ENCODE peak calls at places on chromosomes 6 and 20, in six cellular contexts. M, U, F, J, G and Z are unnamed samples.

GRCh38 chr6:112694986-112695385 is 347.9 kb downstream of the RFPL4B start:
- DNase-seq in M (no peak), U (no peak), F (no peak), J (no peak), G (no peak), Z (no peak)

GRCh38 chr20:24049081-24049480 is 60.5 kb upstream of the GGTLC1 start:
- DNase-seq in M (no peak), U (no peak), F (no peak), J (no peak), G (no peak), Z (no peak)

GRCh38 chr6:71190809-71191208 is 97.8 kb upstream of the OGFRL1 start:
- DNase-seq in M (peak), U (no peak), F (no peak), J (no peak), G (no peak), Z (no peak)

GRCh38 chr6:6546318-6547110 is 42.0 kb upstream of the LY86 start:
- DNase-seq in M (no peak), U (no peak), F (no peak), J (peak), G (peak), Z (peak)

GRCh38 chr6:44642870-44643522 is 255.5 kb downstream of the CDC5L start:
- DNase-seq in M (no peak), U (no peak), F (peak), J (no peak), G (no peak), Z (no peak)

GRCh38 chr6:26366504-26366903 is 1.5 kb downstream of the BTN3A2 start:
- DNase-seq in M (no peak), U (no peak), F (no peak), J (no peak), G (no peak), Z (no peak)

GRCh38 chr6:90584636-90585255 is 2.1 kb downstream of the MAP3K7 start:
- DNase-seq in M (no peak), U (no peak), F (no peak), J (no peak), G (no peak), Z (no peak)

GRCh38 chr6:161394437-161394836 is 120.6 kb upstream of the AGPAT4 start:
- DNase-seq in M (no peak), U (no peak), F (no peak), J (no peak), G (no peak), Z (no peak)

GRCh38 chr6:57177545-57178225 is 5.6 kb downstream of the BAG2 start:
- DNase-seq in M (no peak), U (no peak), F (no peak), J (no peak), G (no peak), Z (no peak)

GRCh38 chr20:45967551-45968080 is 4.4 kb downstream of the ZNF335 start:
- DNase-seq in M (no peak), U (no peak), F (no peak), J (no peak), G (no peak), Z (no peak)

GRCh38 chr6:31971279-31971992 is 502 bp downstream of the DXO start:
- DNase-seq in M (no peak), U (no peak), F (no peak), J (no peak), G (peak), Z (peak)

GRCh38 chr20:327041-327945 is 1.9 kb downstream of the SOX12 start:
- DNase-seq in M (peak), U (peak), F (peak), J (peak), G (peak), Z (peak)
- TF ChIP-seq POLR2A in M (no peak), U (peak), F (peak), J (peak), G (no peak), Z (peak)

DNA sequence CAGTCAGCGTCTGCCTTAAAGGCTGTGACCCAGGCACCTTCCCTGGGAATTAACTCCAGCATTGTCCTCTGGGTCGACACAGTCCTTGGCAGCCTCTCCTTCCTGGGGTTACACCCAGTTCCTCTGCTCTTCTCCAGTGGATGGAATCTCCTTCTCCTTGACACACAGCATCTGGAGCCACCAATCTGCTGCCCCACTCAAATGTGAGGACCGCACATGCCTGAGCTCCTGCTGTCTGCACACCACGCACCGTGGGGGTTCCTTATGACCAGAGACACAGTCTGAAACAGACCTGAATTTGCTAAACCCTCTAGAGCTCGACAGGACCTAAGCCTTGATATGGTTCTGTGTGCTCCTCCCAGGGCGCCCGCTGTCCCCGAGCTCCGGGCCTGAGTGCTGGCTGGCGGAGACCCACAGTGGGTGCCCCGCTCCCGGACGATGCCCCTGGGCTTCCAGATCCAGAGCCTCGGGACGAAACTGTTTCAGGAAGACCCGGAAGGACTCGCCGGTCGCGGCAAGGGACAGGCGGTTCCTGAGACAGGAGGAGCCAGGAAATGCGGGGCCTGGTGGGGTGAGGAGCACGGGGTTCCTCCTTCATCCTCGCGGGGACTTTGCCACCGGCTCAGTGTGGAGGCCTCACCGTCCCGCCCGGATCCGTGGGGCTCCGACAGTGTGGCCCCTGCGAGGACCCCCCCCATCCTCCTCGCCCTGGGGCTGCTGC is 2.5 kb upstream of the RAET1G start:
- DNase-seq in M (no peak), U (no peak), F (no peak), J (no peak), G (peak), Z (no peak)
- TF ChIP-seq TAF1 in M (no peak), U (no peak), F (no peak), J (no peak), G (no peak), Z (no peak)

GRCh38 chr20:380763-381580 is 412 bp downstream of the TRIB3 start:
- DNase-seq in M (peak), U (no peak), F (peak), J (peak), G (peak), Z (peak)

GRCh38 chr20:383889-384288 is 3.3 kb downstream of the TRIB3 start:
- DNase-seq in M (no peak), U (no peak), F (no peak), J (no peak), G (no peak), Z (no peak)

GRCh38 chr20:384723-385122 is 4.2 kb downstream of the TRIB3 start:
- DNase-seq in M (no peak), U (no peak), F (no peak), J (no peak), G (no peak), Z (no peak)

GRCh38 chr20:381581-382290 is 1.2 kb downstream of the TRIB3 start:
- DNase-seq in M (peak), U (peak), F (peak), J (peak), G (peak), Z (peak)

DNA sequence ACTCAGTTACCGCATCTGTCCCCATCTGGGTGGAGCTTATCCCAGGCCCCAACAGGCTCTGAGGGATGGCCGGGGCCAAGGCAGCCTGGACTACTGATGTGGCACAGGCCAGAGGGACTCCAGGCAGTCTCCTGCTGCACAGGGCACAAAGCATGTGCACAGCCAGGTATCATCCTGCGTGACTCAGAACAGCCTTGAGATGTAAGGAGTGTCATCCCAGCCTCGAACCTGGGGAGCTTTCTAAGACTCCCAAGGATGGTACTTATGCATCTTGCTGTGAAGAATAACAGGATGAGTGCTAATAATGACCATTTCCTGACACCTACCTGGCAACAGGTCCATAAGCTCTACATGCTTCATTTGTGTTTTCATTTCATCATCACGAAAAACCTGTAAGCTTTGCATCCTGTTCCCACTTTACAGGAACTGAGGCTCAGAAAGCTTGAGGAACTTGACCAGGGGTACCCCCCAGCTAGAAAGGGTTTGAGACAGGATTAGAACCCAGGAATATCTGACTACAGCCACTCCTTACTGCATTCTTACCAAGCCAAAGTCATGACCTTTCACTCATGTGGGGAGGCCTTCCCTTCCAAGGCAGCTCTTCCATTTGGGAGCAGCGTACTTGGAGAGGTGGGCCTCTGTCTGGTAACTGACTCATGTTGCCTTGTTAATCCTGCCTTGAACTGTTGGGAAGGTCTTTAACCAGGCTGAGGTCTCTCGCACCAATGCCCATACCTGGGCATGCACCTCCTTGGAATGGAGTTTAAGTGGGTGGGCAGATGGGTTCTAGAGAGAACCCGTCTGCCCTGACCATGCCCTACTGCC is 1.9 kb downstream of the TRIB3 start:
- DNase-seq in M (no peak), U (no peak), F (peak), J (no peak), G (no peak), Z (no peak)
- TF ChIP-seq POLR2A in M (no peak), U (no peak), F (peak), J (no peak), G (no peak), Z (no peak)

DNA sequence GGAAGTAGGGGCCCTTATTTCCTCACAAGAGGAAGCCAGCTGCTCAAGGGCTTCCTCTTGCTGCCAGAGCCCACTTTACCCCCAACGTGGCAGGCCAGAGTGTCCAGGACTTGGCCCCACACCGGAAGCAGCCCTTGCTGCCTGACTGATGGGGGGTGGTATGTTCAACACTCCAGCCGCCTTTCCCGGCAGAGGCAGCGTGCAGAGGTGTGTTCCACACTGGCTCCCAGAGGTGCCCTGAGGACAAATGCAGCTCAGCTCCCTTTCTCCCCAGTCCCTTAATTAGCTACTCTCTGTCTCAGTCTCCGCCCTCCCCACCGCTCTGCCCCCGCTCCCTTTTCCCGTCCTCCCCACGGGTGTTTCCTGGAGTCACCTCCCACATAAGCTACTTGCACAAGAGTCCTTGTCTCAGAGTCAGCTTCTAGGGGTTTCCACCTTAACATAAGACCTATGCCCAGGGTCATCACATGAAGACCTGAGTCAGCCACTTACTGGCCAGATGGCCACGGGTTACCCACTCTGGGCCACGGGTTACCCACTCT is 61.7 kb upstream of the SHLD1 start:
- DNase-seq in M (no peak), U (no peak), F (no peak), J (no peak), G (no peak), Z (no peak)
- TF ChIP-seq TAF1 in M (no peak), U (no peak), F (no peak), J (no peak), G (no peak), Z (no peak)

GRCh38 chr20:34925981-34926380 is 29.6 kb downstream of the GSS start:
- DNase-seq in M (no peak), U (no peak), F (no peak), J (no peak), G (no peak), Z (no peak)
- TF ChIP-seq POLR2A in M (no peak), U (no peak), F (no peak), J (no peak), G (no peak), Z (no peak)

GRCh38 chr6:79810878-79811277 is 136.5 kb downstream of the ELOVL4 start:
- DNase-seq in M (no peak), U (no peak), F (no peak), J (no peak), G (no peak), Z (no peak)

GRCh38 chr6:79813143-79813542 is 134.2 kb downstream of the ELOVL4 start:
- DNase-seq in M (no peak), U (no peak), F (no peak), J (no peak), G (no peak), Z (no peak)

GRCh38 chr6:79812195-79812594 is 135.2 kb downstream of the ELOVL4 start:
- DNase-seq in M (no peak), U (no peak), F (no peak), J (no peak), G (no peak), Z (no peak)

GRCh38 chr6:79808846-79809245 is 138.5 kb downstream of the ELOVL4 start:
- DNase-seq in M (no peak), U (no peak), F (no peak), J (no peak), G (no peak), Z (no peak)

GRCh38 chr6:79810153-79810806 is 137.1 kb downstream of the ELOVL4 start:
- DNase-seq in M (no peak), U (no peak), F (no peak), J (no peak), G (no peak), Z (no peak)
- TF ChIP-seq TAF1 in M (no peak), U (no peak), F (no peak), J (no peak), G (no peak), Z (no peak)

DNA sequence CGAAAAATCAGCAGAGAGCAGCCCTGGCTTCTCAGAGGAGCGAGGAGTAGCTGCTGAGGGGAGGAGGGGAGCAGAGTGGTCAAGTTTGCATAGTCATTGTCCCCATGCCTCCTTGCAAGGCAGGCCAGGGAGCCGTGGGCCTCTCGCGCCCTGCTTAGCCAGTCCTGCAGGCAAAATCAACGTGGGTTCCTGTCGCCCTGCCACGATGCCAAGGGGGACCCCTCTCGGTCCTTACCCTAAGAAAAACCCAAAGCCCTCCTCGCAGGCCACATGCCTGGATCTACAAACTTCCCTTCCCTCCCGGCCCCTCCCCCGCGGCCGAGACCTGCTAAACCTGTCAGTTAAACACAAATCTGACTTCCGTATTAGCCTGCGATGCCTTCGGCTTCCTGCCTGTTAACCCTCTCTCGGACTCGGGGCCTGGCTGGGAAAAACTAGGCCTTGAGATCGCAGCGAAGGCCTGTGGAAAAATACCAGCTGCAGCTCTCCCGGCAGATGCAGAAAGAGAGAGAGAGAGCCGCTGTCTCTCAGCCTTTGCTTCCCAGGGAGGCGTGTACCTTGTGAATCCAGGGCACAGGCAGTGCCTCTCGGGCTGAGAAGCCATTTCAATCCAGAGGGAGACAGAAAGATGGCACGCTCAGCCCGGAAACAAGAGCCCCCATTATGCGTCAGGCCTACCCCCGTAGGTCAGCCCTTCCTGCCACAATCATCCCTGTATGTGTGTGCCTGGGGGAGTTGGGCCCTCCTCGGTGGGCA is 975 bp upstream of the ZMYND8 start:
- DNase-seq in M (peak), U (no peak), F (peak), J (peak), G (peak), Z (peak)
- TF ChIP-seq POLR2A in M (peak), U (peak), F (peak), J (peak), G (peak), Z (peak)

DNA sequence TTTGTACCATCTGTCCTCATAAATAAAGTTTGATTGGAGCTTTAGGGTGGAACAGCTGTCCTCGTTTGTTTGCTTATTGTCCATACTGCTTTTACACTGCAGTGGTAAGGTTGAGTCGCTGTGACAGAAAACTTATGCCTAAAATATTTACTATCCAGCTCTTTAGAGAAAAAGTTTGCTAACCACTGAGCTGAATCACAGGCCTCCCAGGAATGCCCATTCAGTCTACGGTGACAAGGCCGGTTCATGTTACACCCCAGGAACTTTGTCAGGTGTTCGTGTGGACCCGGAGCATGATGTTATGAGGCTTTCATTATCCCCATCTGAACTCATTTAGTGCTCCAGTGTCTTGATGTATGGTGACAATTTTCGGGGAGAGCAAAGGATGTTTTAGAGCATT is 401.2 kb downstream of the SAMD5 start:
- DNase-seq in M (no peak), U (no peak), F (no peak), J (no peak), G (no peak), Z (no peak)
- TF ChIP-seq TAF1 in M (no peak), U (no peak), F (no peak), J (no peak), G (no peak), Z (no peak)

GRCh38 chr6:99818161-99818560 is 175.9 kb downstream of the MCHR2 start:
- DNase-seq in M (no peak), U (no peak), F (no peak), J (no peak), G (no peak), Z (no peak)

GRCh38 chr6:99819853-99820252 is 174.2 kb downstream of the MCHR2 start:
- DNase-seq in M (no peak), U (no peak), F (no peak), J (no peak), G (no peak), Z (no peak)

GRCh38 chr6:99816795-99817194 is 177.2 kb downstream of the MCHR2 start:
- DNase-seq in M (no peak), U (no peak), F (no peak), J (no peak), G (no peak), Z (no peak)

GRCh38 chr6:99822741-99823512 is 171.1 kb downstream of the MCHR2 start:
- DNase-seq in M (peak), U (no peak), F (peak), J (peak), G (no peak), Z (peak)

DNA sequence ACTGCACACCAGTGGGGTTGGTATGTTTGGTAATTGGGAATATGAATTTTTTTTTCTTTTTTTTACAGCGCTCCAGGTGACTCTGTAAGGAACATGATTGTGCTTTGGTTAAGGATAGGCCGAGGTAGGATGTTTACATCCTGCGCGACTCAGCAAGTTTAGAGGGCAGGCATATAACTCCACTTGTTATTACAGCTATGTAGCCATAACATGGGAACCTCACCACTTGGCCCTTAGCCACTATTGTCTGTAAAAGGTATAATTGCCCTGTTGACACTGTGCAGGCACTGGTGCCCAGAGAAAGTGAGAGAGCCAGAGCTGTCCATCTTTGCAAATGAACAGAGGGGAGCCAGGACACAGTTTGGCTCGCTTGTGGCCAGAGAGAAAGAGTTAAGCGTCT is 172.9 kb downstream of the MCHR2 start:
- DNase-seq in M (no peak), U (no peak), F (no peak), J (no peak), G (no peak), Z (no peak)
- TF ChIP-seq POLR2A in M (no peak), U (no peak), F (no peak), J (no peak), G (no peak), Z (no peak)

DNA sequence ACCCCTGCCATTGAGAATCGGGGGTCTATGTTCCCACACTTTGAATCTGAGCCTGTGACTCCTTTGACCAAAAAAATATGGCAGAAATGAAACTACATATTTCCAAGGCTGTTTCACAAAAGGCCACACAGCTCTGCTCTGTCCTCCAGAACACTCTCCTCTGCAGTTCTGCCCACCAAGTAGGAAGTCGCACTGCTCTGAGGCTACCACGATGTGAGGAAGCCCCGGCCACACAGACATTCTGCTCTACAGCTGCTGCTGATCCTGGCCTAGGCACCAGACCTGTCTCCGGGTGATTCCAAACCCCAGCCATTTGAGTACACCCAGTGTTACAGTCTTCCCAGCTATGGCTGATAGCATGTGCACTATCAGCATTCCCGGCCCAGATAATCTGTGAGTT is 85.1 kb downstream of the LYRM4 start:
- DNase-seq in M (no peak), U (no peak), F (no peak), J (no peak), G (no peak), Z (no peak)
- TF ChIP-seq TAF1 in M (no peak), U (no peak), F (no peak), J (no peak), G (no peak), Z (no peak)